ENCODE peak calls at places on chromosomes 7 and 10, in four cellular contexts. Q, V, Z and O are unnamed samples.

GRCh38 chr10:56116684-56117083 is 244.4 kb downstream of the ZWINT start:
- DNase-seq in Q (peak; percentile 64), V (no peak), Z (no peak), O (peak; percentile 35)

GRCh38 chr10:18501198-18501597 is 150.2 kb downstream of the NSUN6 start:
- DNase-seq in Z (peak; percentile 32), V (no peak), Q (no peak), O (peak; percentile 87)

GRCh38 chr10:126504051-126504760 is 115.9 kb upstream of the ADAM12 start:
- DNase-seq in V (no peak), Z (peak; percentile 63), Q (peak; percentile 87), O (peak; percentile 7)

GRCh38 chr7:25894902-25895791 is 256.9 kb upstream of the NFE2L3 start:
- DNase-seq in Q (peak; percentile 78), Z (peak; percentile 28), V (peak; percentile 63), O (peak; percentile 68)

GRCh38 chr7:32115831-32116230 is 45.6 kb upstream of the PDE1C start:
- DNase-seq in Z (peak; percentile 76), V (no peak), Q (no peak), O (no peak)

GRCh38 chr10:124574456-124575070 is 112.9 kb downstream of the LHPP start:
- DNase-seq in Q (no peak), V (no peak), Z (no peak), O (no peak)

GRCh38 chr10:102480396-102480795 is 22.1 kb downstream of the ACTR1A start:
- DNase-seq in V (no peak), Q (no peak), Z (no peak), O (no peak)

GRCh38 chr7:69893915-69894314 is 295.6 kb downstream of the AUTS2 start:
- DNase-seq in V (no peak), Z (no peak), Q (peak; percentile 12), O (no peak)

GRCh38 chr10:100132427-100132826 is 50.8 kb upstream of the CPN1 start:
- DNase-seq in Z (no peak), V (no peak), Q (no peak), O (no peak)

GRCh38 chr10:91745086-91745831 is 53.0 kb upstream of the TNKS2 start:
- DNase-seq in Q (peak; percentile 96), Z (no peak), V (no peak), O (peak; percentile 25)

GRCh38 chr10:34437897-34438296 is 377.2 kb downstream of the PARD3 start:
- DNase-seq in Z (no peak), Q (no peak), V (no peak), O (no peak)

GRCh38 chr7:32680259-32681173 is 185.2 kb downstream of the AVL9 start:
- DNase-seq in Q (peak; percentile 96), V (no peak), Z (peak; percentile 29), O (no peak)

GRCh38 chr10:109678857-109679256 is 244.5 kb downstream of the XPNPEP1 start:
- DNase-seq in Z (no peak), V (no peak), Q (no peak), O (no peak)

GRCh38 chr10:90168244-90168643 is 466.9 kb downstream of the KIF20B start:
- DNase-seq in V (no peak), Z (no peak), Q (no peak), O (no peak)

GRCh38 chr10:58322072-58322834 is 12.6 kb upstream of the UBE2D1 start:
- DNase-seq in V (peak; percentile 42), Z (no peak), Q (no peak), O (peak; percentile 39)

GRCh38 chr10:24475598-24475997 is 248.1 kb downstream of the ARHGAP21 start:
- DNase-seq in V (no peak), Z (no peak), Q (no peak), O (no peak)

GRCh38 chr10:71789871-71790270 is 16.6 kb upstream of the VSIR start:
- DNase-seq in Z (no peak), V (no peak), Q (no peak), O (no peak)

GRCh38 chr7:84100866-84101265 is 93.7 kb downstream of the SEMA3A start:
- DNase-seq in Z (no peak), V (no peak), Q (peak; percentile 55), O (no peak)

GRCh38 chr10:101046332-101047238 is 15.2 kb upstream of the KAZALD1 start:
- DNase-seq in Z (no peak), V (no peak), Q (peak; percentile 75), O (no peak)

GRCh38 chr10:71512794-71513379 is 116.2 kb downstream of the CDH23 start:
- DNase-seq in V (no peak), Q (no peak), Z (peak; percentile 52), O (no peak)

GRCh38 chr7:55198634-55199366 is 166.3 kb upstream of the LANCL2 start:
- DNase-seq in V (no peak), Z (no peak), Q (no peak), O (no peak)

GRCh38 chr10:13146383-13146782 is 15.0 kb upstream of the MCM10 start:
- DNase-seq in Z (no peak), V (no peak), Q (no peak), O (no peak)

GRCh38 chr7:1715671-1716074 is 45.6 kb downstream of the ELFN1 start:
- DNase-seq in Q (peak; percentile 42), V (no peak), Z (no peak), O (no peak)

GRCh38 chr7:23938937-23939552 is 229.0 kb downstream of the STK31 start:
- DNase-seq in Q (peak; percentile 71), V (no peak), Z (peak; percentile 44), O (peak; percentile 48)

GRCh38 chr7:113087278-113087998 is 811 bp upstream of the GPR85 start:
- DNase-seq in Z (peak; percentile 94), Q (peak; percentile 75), V (no peak), O (no peak)

GRCh38 chr10:27742926-27743735 is 2.5 kb downstream of the MKX start:
- DNase-seq in V (peak; percentile 36), Q (peak; percentile 70), Z (peak; percentile 12), O (peak; percentile 20)

GRCh38 chr10:63498665-63499064 is 22.5 kb upstream of the REEP3 start:
- DNase-seq in V (no peak), Q (no peak), Z (no peak), O (no peak)

GRCh38 chr10:102710604-102711003 is 3.6 kb downstream of the ARL3 start:
- DNase-seq in Q (no peak), V (no peak), Z (peak; percentile 89), O (no peak)

GRCh38 chr10:80275135-80275498 is 14.3 kb downstream of the MAT1A start:
- DNase-seq in Q (no peak), V (no peak), Z (no peak), O (no peak)

GRCh38 chr10:60350400-60350799 is 39.3 kb downstream of the ANK3 start:
- DNase-seq in Q (no peak), V (no peak), Z (no peak), O (no peak)

GRCh38 chr7:151794508-151795167 is 82.3 kb downstream of the PRKAG2 start:
- DNase-seq in Q (peak; percentile 31), Z (no peak), V (no peak), O (no peak)

GRCh38 chr10:127945335-127945734 is 38.4 kb downstream of the PTPRE start:
- DNase-seq in V (no peak), Q (no peak), Z (peak; percentile 31), O (no peak)

GRCh38 chr10:85642421-85643170 is 724.0 kb downstream of the GRID1 start:
- DNase-seq in Q (no peak), V (peak; percentile 47), Z (peak; percentile 98), O (no peak)

GRCh38 chr7:5442757-5443305 is 19.2 kb upstream of the TNRC18 start:
- DNase-seq in Z (no peak), V (no peak), Q (no peak), O (no peak)

GRCh38 chr10:6751363-6751762 is 171.3 kb upstream of the PRKCQ start:
- DNase-seq in Z (peak; percentile 53), Q (no peak), V (no peak), O (no peak)

GRCh38 chr10:6755891-6756460 is 175.9 kb upstream of the PRKCQ start:
- DNase-seq in Q (no peak), Z (peak; percentile 38), V (no peak), O (no peak)

GRCh38 chr10:6757119-6757518 is 177.0 kb upstream of the PRKCQ start:
- DNase-seq in Q (no peak), Z (no peak), V (no peak), O (no peak)

GRCh38 chr10:6748981-6749630 is 169.0 kb upstream of the PRKCQ start:
- DNase-seq in V (no peak), Z (peak; percentile 67), Q (no peak), O (no peak)

GRCh38 chr10:6753644-6754043 is 173.6 kb upstream of the PRKCQ start:
- DNase-seq in Q (peak; percentile 69), V (no peak), Z (no peak), O (no peak)
- H3K27me3 ChIP-seq in Q (no peaks in the 10 kb centered on the region), V (peaks cover 3% of the 10 kb centered on the region), Z (no peaks in the 10 kb centered on the region), O (no peaks in the 10 kb centered on the region)

GRCh38 chr10:97102441-97102840 is 83.3 kb downstream of the SLIT1 start:
- DNase-seq in Q (no peak), V (no peak), Z (no peak), O (no peak)
- H3K27me3 ChIP-seq in Q (no peaks in the 10 kb centered on the region), V (peaks cover 62% of the 10 kb centered on the region), Z (peaks cover 29% of the 10 kb centered on the region), O (peaks cover 14% of the 10 kb centered on the region)

GRCh38 chr7:64849924-64850499 is 53.1 kb upstream of the ZNF273 start:
- DNase-seq in V (no peak), Q (no peak), Z (no peak), O (no peak)

GRCh38 chr7:64849250-64849923 is 53.7 kb upstream of the ZNF273 start:
- DNase-seq in Z (no peak), V (no peak), Q (peak; percentile 64), O (no peak)

GRCh38 chr7:64854969-64855368 is 48.1 kb upstream of the ZNF273 start:
- DNase-seq in Q (no peak), V (no peak), Z (no peak), O (no peak)

DNA sequence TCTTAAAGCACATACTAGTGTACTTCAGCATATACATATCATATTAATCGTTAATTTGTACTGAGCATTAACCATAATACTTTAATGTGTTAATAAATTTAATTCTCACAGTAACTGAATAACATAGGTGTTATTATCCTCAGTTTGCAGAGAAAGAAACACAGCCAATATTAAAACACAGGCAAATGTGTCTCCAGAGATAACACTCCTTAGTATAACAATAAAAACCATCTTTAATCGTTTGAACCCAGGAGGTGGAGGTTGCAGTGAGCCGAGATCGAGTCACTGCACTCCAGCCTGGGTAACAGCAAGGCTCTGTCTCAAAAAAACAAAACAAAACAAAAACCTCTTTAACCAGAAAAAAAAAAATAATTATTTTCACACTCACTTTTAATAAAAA is 49.4 kb upstream of the ZNF273 start:
- DNase-seq in Z (no peak), V (no peak), Q (no peak), O (no peak)
- H3K27me3 ChIP-seq in Z (no peaks in the 10 kb centered on the region), V (no peaks in the 10 kb centered on the region), Q (no peaks in the 10 kb centered on the region), O (no peaks in the 10 kb centered on the region)

GRCh38 chr7:101397770-101398324 is 35.2 kb downstream of the COL26A1 start:
- DNase-seq in V (no peak), Q (no peak), Z (no peak), O (no peak)

GRCh38 chr7:101398631-101399289 is 36.1 kb downstream of the COL26A1 start:
- DNase-seq in Q (peak; percentile 54), Z (no peak), V (no peak), O (no peak)

GRCh38 chr7:101400751-101401150 is 38.1 kb downstream of the COL26A1 start:
- DNase-seq in V (no peak), Q (no peak), Z (no peak), O (no peak)

GRCh38 chr7:101401390-101402080 is 38.9 kb downstream of the COL26A1 start:
- DNase-seq in V (no peak), Z (no peak), Q (no peak), O (no peak)

DNA sequence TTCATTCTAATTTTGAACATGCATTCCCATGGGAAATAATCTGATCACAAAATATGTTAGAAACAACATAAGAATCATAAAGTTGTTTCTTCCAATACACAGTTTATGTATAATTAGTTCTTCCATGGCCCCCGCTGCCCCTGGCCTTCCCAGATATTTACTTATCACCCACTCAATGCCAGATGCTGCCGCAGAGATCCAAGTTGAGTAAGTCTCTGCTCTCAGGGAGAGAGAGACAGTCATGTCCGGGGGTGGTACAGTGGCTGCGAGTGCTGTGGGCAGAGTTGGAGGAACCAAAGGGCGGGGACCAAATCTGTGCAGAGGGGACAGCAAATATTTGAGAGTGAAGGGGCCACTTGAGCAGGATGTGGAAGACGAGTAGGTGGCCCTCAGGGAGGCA is 37.1 kb downstream of the COL26A1 start:
- DNase-seq in V (no peak), Q (no peak), Z (no peak), O (no peak)
- H3K27me3 ChIP-seq in V (peaks cover 31% of the 10 kb centered on the region), Q (no peaks in the 10 kb centered on the region), Z (peaks cover 4% of the 10 kb centered on the region), O (peaks cover 96% of the 10 kb centered on the region)